ENCODE peak calls at places on chromosomes 2 and 18, in five cellular contexts. C is K562, I is SK-N-SH, B is A549, O is IMR-90. N is an unnamed sample.

GRCh38 chr2:29226375-29226774 is 111.2 kb downstream of the CLIP4 start:
- DNase-seq in C (no peak), I (no peak), B (no peak), O (no peak), N (no peak)

GRCh38 chr2:219433666-219434467 is 776 bp upstream of the SPEG start:
- DNase-seq in C (peak), I (peak), B (peak), O (peak), N (no peak)

GRCh38 chr18:59983506-59983905 is 83.7 kb downstream of the PMAIP1 start:
- DNase-seq in C (no peak), I (no peak), B (no peak), O (no peak), N (no peak)

GRCh38 chr2:195696012-195696411 is 39.0 kb downstream of the SLC39A10 start:
- DNase-seq in C (no peak), I (no peak), B (no peak), O (no peak), N (no peak)

GRCh38 chr18:21112140-21112473 is 494 bp upstream of the ROCK1 start:
- DNase-seq in C (no peak), I (no peak), B (no peak), O (no peak), N (no peak)

GRCh38 chr2:12303181-12304030 is 413.3 kb upstream of the TRIB2 start:
- DNase-seq in C (no peak), I (no peak), B (no peak), O (peak), N (no peak)

GRCh38 chr2:5227062-5227699 is 465.0 kb upstream of the SOX11 start:
- DNase-seq in C (no peak), I (no peak), B (no peak), O (no peak), N (no peak)

GRCh38 chr2:217459675-217460405 is 543.0 kb downstream of the TNS1 start:
- DNase-seq in C (no peak), I (no peak), B (no peak), O (peak), N (no peak)

GRCh38 chr2:102558463-102558862 is 60.9 kb upstream of the SLC9A2 start:
- DNase-seq in C (no peak), I (no peak), B (no peak), O (no peak), N (no peak)

GRCh38 chr2:85914916-85915315 is 26.1 kb upstream of the ST3GAL5 start:
- DNase-seq in C (no peak), I (no peak), B (no peak), O (no peak), N (no peak)

GRCh38 chr2:235330775-235331438 is 162.9 kb upstream of the AGAP1 start:
- DNase-seq in C (no peak), I (no peak), B (peak), O (peak), N (no peak)

GRCh38 chr18:78319264-78319663 is 660.4 kb upstream of the SALL3 start:
- DNase-seq in C (no peak), I (no peak), B (no peak), O (no peak), N (no peak)

GRCh38 chr2:38178142-38178541 is 102.2 kb upstream of the CYP1B1 start:
- DNase-seq in C (no peak), I (no peak), B (no peak), O (no peak), N (no peak)

GRCh38 chr2:28588231-28588725 is 92.4 kb downstream of the PLB1 start:
- DNase-seq in C (no peak), I (no peak), B (no peak), O (no peak), N (no peak)

GRCh38 chr2:80303825-80304521 is 579 bp downstream of the LRRTM1 start:
- DNase-seq in C (peak), I (peak), B (no peak), O (no peak), N (no peak)

GRCh38 chr18:76892832-76893231 is 70.5 kb downstream of the ZNF236 start:
- DNase-seq in C (no peak), I (no peak), B (no peak), O (no peak), N (no peak)

GRCh38 chr2:61557386-61557785 is 19.2 kb upstream of the XPO1 start:
- DNase-seq in C (no peak), I (no peak), B (no peak), O (no peak), N (no peak)

GRCh38 chr2:128315829-128316776 is 2.6 kb downstream of the HS6ST1 start:
- DNase-seq in C (no peak), I (peak), B (no peak), O (peak), N (no peak)

GRCh38 chr2:128315122-128315828 is 3.4 kb downstream of the HS6ST1 start:
- DNase-seq in C (no peak), I (peak), B (no peak), O (no peak), N (no peak)

GRCh38 chr2:218125626-218126080 is at the start of gene CXCR2:
- DNase-seq in C (no peak), I (no peak), B (no peak), O (no peak), N (no peak)

GRCh38 chr2:64644240-64645013 is 9.3 kb downstream of the SERTAD2 start:
- DNase-seq in C (peak), I (no peak), B (peak), O (peak), N (no peak)

GRCh38 chr18:64044616-64045015 is 74.7 kb downstream of the SERPINB8 start:
- DNase-seq in C (no peak), I (no peak), B (no peak), O (no peak), N (no peak)

GRCh38 chr18:12944724-12945123 is 3.1 kb upstream of the SEH1L start:
- DNase-seq in C (no peak), I (no peak), B (no peak), O (no peak), N (no peak)

GRCh38 chr18:78753240-78753639 is 226.4 kb upstream of the SALL3 start:
- DNase-seq in C (no peak), I (no peak), B (no peak), O (no peak), N (no peak)

GRCh38 chr2:13057671-13058070 is 340.9 kb downstream of the TRIB2 start:
- DNase-seq in C (no peak), I (no peak), B (no peak), O (no peak), N (no peak)

GRCh38 chr2:66236067-66236705 is 198.7 kb upstream of the MEIS1 start:
- DNase-seq in C (no peak), I (no peak), B (no peak), O (no peak), N (no peak)

GRCh38 chr2:10162586-10163497 is 40.3 kb downstream of the RRM2 start:
- DNase-seq in C (peak), I (peak), B (peak), O (no peak), N (no peak)

GRCh38 chr2:239811001-239811798 is 213.9 kb downstream of the NDUFA10 start:
- DNase-seq in C (no peak), I (no peak), B (no peak), O (no peak), N (no peak)

GRCh38 chr18:37364237-37364636 is 201.4 kb downstream of the CELF4 start:
- DNase-seq in C (no peak), I (no peak), B (no peak), O (no peak), N (no peak)

GRCh38 chr2:122011493-122012270 is 256.2 kb downstream of the TSN start:
- DNase-seq in C (no peak), I (no peak), B (no peak), O (peak), N (no peak)

GRCh38 chr2:3041246-3041645 is 336.4 kb downstream of the EIPR1 start:
- DNase-seq in C (no peak), I (no peak), B (no peak), O (no peak), N (no peak)

GRCh38 chr2:200288670-200289429 is 17.6 kb upstream of the SPATS2L start:
- DNase-seq in C (no peak), I (no peak), B (no peak), O (peak), N (no peak)

GRCh38 chr2:237859533-237860272 is at the start of gene RAMP1:
- DNase-seq in C (peak), I (peak), B (no peak), O (peak), N (no peak)

GRCh38 chr2:216006164-216006663 is 7.1 kb downstream of the MREG start:
- DNase-seq in C (peak), I (no peak), B (peak), O (no peak), N (peak)

GRCh38 chr2:225824748-225825449 is 425.4 kb downstream of the NYAP2 start:
- DNase-seq in C (no peak), I (no peak), B (no peak), O (no peak), N (no peak)

GRCh38 chr2:42935692-42936631 is 143.6 kb upstream of the HAAO start:
- DNase-seq in C (no peak), I (no peak), B (no peak), O (no peak), N (no peak)
- TF ChIP-seq RCOR1 in C (no peak), I (no peak), B (no peak), O (no peak), N (no peak)

GRCh38 chr2:39947294-39948015 is 168.4 kb upstream of the THUMPD2 start:
- DNase-seq in C (no peak), I (peak), B (no peak), O (no peak), N (no peak)

GRCh38 chr2:39949131-39949530 is 170.1 kb upstream of the THUMPD2 start:
- DNase-seq in C (no peak), I (no peak), B (no peak), O (no peak), N (no peak)

GRCh38 chr2:39942970-39943369 is 163.9 kb upstream of the THUMPD2 start:
- DNase-seq in C (no peak), I (no peak), B (no peak), O (peak), N (no peak)

DNA sequence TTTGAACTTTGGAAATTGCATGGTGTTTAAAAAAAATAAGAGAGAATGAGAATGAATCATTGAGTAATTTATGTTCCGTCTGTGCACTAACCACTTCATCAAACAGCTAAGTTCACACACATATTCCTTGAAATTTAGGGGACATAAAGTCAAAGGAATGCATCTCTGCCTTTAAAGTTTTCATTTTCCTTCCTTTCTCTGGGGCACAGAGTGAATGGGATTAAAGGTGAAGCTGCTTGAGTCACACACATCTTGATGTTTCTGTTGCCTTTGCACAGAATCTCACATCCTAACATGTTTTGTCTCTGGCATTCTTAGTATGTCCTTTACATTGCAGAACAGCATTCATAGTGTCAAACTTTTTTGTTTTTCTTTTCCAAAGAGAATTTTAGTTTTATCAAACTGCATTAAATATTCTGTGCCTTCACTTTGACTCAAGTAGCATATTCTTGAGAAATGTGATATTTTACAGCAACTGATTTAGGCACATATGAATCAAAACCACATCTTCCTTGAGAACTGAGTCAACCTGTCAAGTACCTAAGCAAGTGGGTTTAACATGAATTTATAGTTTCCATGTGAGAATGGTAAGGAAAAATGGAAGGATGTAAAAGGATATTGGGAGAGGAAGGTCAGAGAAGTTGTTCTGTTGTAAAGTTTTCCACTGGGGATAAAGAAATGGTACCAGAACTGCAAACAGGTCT is 169.1 kb upstream of the THUMPD2 start:
- DNase-seq in C (no peak), I (no peak), B (no peak), O (peak), N (no peak)
- TF ChIP-seq RCOR1 in C (no peak), I (no peak), B (no peak), O (no peak), N (no peak)

GRCh38 chr2:182767578-182767977 is 51.5 kb downstream of the DNAJC10 start:
- DNase-seq in C (peak), I (peak), B (peak), O (peak), N (no peak)
- TF ChIP-seq RCOR1 in C (no peak), I (no peak), B (no peak), O (no peak), N (no peak)

GRCh38 chr18:68763082-68763481 is 34.8 kb upstream of the CCDC102B start:
- DNase-seq in C (no peak), I (no peak), B (no peak), O (peak), N (no peak)
- TF ChIP-seq RCOR1 in C (no peak), I (no peak), B (no peak), O (no peak), N (no peak)

DNA sequence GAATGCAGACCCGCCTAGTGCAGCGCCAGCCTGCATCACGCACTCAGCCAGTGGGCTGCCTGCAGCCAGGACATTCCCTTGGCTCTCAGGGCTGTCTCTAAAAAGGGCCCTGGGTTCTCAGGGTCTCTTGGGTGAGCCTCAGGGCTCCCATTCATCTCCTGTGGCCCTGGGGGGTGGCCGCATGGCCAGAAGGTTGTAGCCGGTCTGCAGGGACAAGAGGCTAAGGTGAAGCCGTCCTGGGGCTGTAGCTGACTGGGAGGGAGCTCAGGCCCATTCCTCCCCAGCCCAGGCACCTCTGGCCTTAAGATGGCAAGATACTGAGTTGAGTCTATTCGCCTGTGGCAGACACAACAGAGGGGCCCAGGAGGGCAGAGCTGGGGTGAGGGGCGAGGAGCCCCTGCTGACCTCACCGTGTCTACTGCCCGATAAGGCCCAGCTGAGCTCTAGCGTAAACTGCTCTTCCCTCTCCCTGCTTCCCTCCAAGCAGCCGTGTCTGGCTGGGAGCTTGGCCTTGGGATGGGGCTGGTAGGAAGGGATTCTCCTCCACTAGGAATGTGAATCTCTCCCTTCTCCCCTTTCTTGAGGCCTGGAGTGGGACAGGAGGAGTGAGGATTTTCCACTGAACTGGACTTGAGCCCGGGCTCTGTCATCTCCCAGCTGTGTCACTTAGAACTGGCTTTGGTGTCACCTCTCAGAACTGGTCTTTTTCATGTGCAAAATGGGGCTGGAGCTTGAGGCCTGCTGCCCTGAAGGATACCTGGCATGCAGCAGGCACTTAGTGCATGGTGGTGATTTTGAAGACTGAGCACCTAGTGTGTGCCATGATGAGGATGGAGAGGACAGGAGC is 37.9 kb downstream of the INHBB start:
- DNase-seq in C (no peak), I (no peak), B (no peak), O (no peak), N (no peak)
- TF ChIP-seq RCOR1 in C (no peak), I (no peak), B (no peak), O (no peak), N (no peak)

GRCh38 chr2:176084629-176085119 is 912 bp upstream of the EVX2 start:
- DNase-seq in C (no peak), I (no peak), B (no peak), O (no peak), N (no peak)
- TF ChIP-seq RCOR1 in C (no peak), I (no peak), B (no peak), O (no peak), N (no peak)

GRCh38 chr2:199144546-199144945 is 313.2 kb downstream of the SATB2 start:
- DNase-seq in C (no peak), I (no peak), B (no peak), O (no peak), N (no peak)

GRCh38 chr2:199148076-199148845 is 309.5 kb downstream of the SATB2 start:
- DNase-seq in C (no peak), I (no peak), B (no peak), O (no peak), N (no peak)

GRCh38 chr2:199144036-199144435 is 313.7 kb downstream of the SATB2 start:
- DNase-seq in C (no peak), I (no peak), B (no peak), O (no peak), N (no peak)

GRCh38 chr2:199147216-199147615 is 310.5 kb downstream of the SATB2 start:
- DNase-seq in C (no peak), I (no peak), B (no peak), O (no peak), N (no peak)
- TF ChIP-seq RCOR1 in C (no peak), I (no peak), B (no peak), O (no peak), N (no peak)

GRCh38 chr18:48594725-48595124 is 55.9 kb downstream of the CTIF start:
- DNase-seq in C (no peak), I (no peak), B (no peak), O (no peak), N (no peak)
- TF ChIP-seq RCOR1 in C (no peak), I (no peak), B (no peak), O (no peak), N (no peak)

GRCh38 chr2:230891509-230891908 is 26.8 kb downstream of the ITM2C start:
- DNase-seq in C (no peak), I (no peak), B (no peak), O (no peak), N (no peak)
- TF ChIP-seq RCOR1 in C (no peak), I (no peak), B (no peak), O (no peak), N (no peak)

DNA sequence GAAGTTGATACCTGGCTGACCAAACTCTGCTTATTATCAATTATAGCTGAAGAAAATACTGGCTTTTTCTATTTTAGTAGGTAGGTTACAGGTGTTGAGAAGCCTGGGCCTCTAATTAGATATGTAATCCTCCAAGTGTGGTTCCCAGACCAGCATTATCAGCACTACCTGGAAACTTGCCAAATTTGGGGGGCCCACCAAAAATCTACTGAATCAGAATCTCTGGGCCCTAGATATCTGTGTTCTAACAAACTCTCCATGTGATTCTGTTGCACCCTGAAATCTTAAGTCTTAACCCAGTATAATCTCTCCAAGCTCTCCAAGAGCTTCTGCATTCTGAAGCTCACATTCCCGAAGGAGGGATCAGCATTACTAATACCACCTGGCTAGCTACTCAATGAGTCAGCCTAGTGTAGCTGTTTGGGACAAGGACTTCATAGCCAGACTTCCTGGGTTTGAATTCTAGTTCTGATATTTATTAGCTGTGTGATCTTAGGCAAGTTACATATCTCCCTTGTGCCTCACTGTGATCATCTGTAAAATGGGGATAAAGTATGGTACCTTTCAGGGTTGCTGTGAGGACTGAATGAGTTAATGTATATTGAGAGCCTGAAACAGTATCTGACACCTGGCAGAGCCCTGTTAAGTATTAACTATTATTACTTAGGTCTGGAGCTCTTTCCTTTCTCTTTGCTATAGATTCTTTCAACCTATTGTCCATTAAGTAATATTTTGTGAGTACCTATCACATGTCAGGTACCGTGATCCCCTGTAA is 94.1 kb upstream of the CD302 start:
- DNase-seq in C (no peak), I (no peak), B (peak), O (peak), N (no peak)
- TF ChIP-seq RCOR1 in C (no peak), I (no peak), B (no peak), O (no peak), N (no peak)